ENCODE peak calls at places on chromosomes 5 and 9, in five cellular contexts. One of them, this sample, is unnamed. For H3K36me3, the result is how much of the 10 kb centered on the place peaks cover.

GRCh38 chr5:148932355-148932935 is 106.0 kb downstream of the ADRB2 start:
- DNase-seq in CD8-positive, alpha-beta memory T cell: no peak
- DNase-seq in hepatocyte: no peak
- DNase-seq in body of pancreas: no peak
- DNase-seq in heart left ventricle: no peak
- DNase-seq in this sample: no peak

GRCh38 chr5:34854459-34855174 is 15.7 kb downstream of the TTC23L start:
- DNase-seq in body of pancreas: no peak
- DNase-seq in CD8-positive, alpha-beta memory T cell: no peak
- DNase-seq in hepatocyte: no peak
- DNase-seq in heart left ventricle: no peak
- DNase-seq in this sample: no peak

GRCh38 chr9:35859310-35859994 is 10.7 kb downstream of the OR13J1 start:
- DNase-seq in CD8-positive, alpha-beta memory T cell: no peak
- DNase-seq in body of pancreas: peak
- DNase-seq in hepatocyte: no peak
- DNase-seq in heart left ventricle: no peak
- DNase-seq in this sample: no peak

GRCh38 chr9:75448281-75448680 is 360.0 kb downstream of the OSTF1 start:
- DNase-seq in body of pancreas: no peak
- DNase-seq in heart left ventricle: no peak
- DNase-seq in CD8-positive, alpha-beta memory T cell: no peak
- DNase-seq in hepatocyte: no peak
- DNase-seq in this sample: peak

GRCh38 chr5:159133041-159133741 is 33.5 kb upstream of the EBF1 start:
- DNase-seq in CD8-positive, alpha-beta memory T cell: no peak
- DNase-seq in heart left ventricle: no peak
- DNase-seq in hepatocyte: peak
- DNase-seq in body of pancreas: no peak
- DNase-seq in this sample: peak

GRCh38 chr9:132534832-132535231 is 47.6 kb upstream of the BARHL1 start:
- DNase-seq in body of pancreas: no peak
- DNase-seq in hepatocyte: no peak
- DNase-seq in CD8-positive, alpha-beta memory T cell: no peak
- DNase-seq in heart left ventricle: no peak
- DNase-seq in this sample: no peak

GRCh38 chr9:79644601-79645000 is 72.8 kb downstream of the TLE4 start:
- DNase-seq in CD8-positive, alpha-beta memory T cell: no peak
- DNase-seq in body of pancreas: no peak
- DNase-seq in hepatocyte: no peak
- DNase-seq in heart left ventricle: no peak
- DNase-seq in this sample: no peak

GRCh38 chr5:90473321-90474234 is 993 bp downstream of the MBLAC2 start:
- DNase-seq in body of pancreas: peak
- DNase-seq in heart left ventricle: peak
- DNase-seq in hepatocyte: peak
- DNase-seq in CD8-positive, alpha-beta memory T cell: peak
- DNase-seq in this sample: peak

GRCh38 chr5:177023247-177023703 is 779 bp downstream of the ZNF346 start:
- DNase-seq in hepatocyte: peak
- DNase-seq in heart left ventricle: no peak
- DNase-seq in CD8-positive, alpha-beta memory T cell: no peak
- DNase-seq in body of pancreas: no peak
- DNase-seq in this sample: no peak

DNA sequence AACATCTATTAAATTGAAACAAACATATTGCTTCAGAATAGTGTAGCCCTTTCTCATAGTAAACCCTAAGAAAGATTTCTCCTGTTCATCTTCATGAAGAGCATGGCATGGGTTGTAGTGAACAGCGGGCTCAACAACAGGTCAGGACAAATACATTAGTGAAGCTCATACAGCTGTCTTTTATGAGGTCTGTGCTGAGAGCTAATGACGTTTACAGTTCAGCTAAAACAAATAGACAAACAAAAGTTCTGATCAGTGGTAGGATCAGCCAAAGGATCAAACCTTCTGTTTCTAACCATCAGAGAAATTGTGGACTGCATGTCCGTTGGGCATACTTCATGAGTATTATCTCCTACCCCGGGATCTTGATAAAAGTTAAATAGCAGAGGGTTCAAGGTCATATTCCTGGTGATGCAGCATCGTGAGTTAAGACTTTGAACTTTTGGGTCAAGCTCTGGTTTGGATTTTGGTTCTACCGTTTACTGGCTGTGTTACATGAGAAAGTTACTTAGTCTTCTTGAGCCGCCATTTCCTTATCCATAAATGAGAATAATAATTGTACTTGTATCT is 37.9 kb downstream of the ACO1 start:
- DNase-seq in body of pancreas: no peak
- DNase-seq in CD8-positive, alpha-beta memory T cell: no peak
- DNase-seq in heart left ventricle: no peak
- DNase-seq in hepatocyte: no peak
- DNase-seq in this sample: no peak
- H3K36me3 ChIP-seq in body of pancreas: under half
- H3K36me3 ChIP-seq in CD8-positive, alpha-beta memory T cell: under half
- H3K36me3 ChIP-seq in heart left ventricle: under half
- H3K36me3 ChIP-seq in hepatocyte: under half
- H3K36me3 ChIP-seq in this sample: half or more

GRCh38 chr5:78648359-78649219 is at the start of gene LHFPL2:
- DNase-seq in hepatocyte: peak
- DNase-seq in CD8-positive, alpha-beta memory T cell: no peak
- DNase-seq in body of pancreas: peak
- DNase-seq in heart left ventricle: peak
- DNase-seq in this sample: peak

GRCh38 chr5:78649220-78649700 is 688 bp upstream of the LHFPL2 start:
- DNase-seq in CD8-positive, alpha-beta memory T cell: no peak
- DNase-seq in heart left ventricle: no peak
- DNase-seq in body of pancreas: peak
- DNase-seq in hepatocyte: peak
- DNase-seq in this sample: no peak

GRCh38 chr5:78649816-78650561 is 1.4 kb upstream of the LHFPL2 start:
- DNase-seq in body of pancreas: no peak
- DNase-seq in hepatocyte: no peak
- DNase-seq in heart left ventricle: no peak
- DNase-seq in CD8-positive, alpha-beta memory T cell: no peak
- DNase-seq in this sample: no peak

GRCh38 chr5:78647411-78647818 is 1.2 kb downstream of the LHFPL2 start:
- DNase-seq in CD8-positive, alpha-beta memory T cell: no peak
- DNase-seq in heart left ventricle: no peak
- DNase-seq in body of pancreas: peak
- DNase-seq in hepatocyte: peak
- DNase-seq in this sample: no peak

GRCh38 chr5:78647838-78648358 is 674 bp downstream of the LHFPL2 start:
- DNase-seq in CD8-positive, alpha-beta memory T cell: no peak
- DNase-seq in body of pancreas: peak
- DNase-seq in hepatocyte: peak
- DNase-seq in heart left ventricle: peak
- DNase-seq in this sample: peak
- H3K27ac ChIP-seq in CD8-positive, alpha-beta memory T cell: no peak
- H3K27ac ChIP-seq in body of pancreas: peak
- H3K27ac ChIP-seq in hepatocyte: peak
- H3K27ac ChIP-seq in heart left ventricle: peak
- H3K27ac ChIP-seq in this sample: peak

DNA sequence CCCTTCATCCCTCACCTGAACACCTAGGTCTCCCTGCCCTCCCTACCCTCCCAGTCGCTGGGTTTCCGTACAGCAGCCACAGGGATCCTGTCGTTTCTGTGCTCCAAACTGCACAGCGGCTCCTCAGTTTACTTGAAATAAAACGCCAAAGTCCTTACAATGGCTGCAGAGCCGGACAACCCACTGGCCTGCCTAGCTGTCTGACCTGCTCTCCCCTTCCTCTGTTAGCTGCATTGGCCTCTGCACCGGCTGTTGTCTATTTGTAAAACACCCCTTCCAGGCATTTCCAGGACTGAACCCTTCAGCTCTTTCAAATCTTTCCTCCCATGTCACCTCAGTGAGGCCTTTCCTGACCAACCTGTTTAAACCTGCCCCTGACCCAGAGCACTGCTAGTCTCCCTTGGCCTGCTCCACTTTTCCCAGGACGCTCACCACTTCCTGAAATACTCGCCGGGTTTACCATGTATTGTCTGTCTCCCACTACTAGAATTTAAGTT is 9.1 kb upstream of the MGAT1 start:
- DNase-seq in hepatocyte: no peak
- DNase-seq in CD8-positive, alpha-beta memory T cell: no peak
- DNase-seq in heart left ventricle: peak
- DNase-seq in body of pancreas: no peak
- DNase-seq in this sample: peak
- H3K4me3 ChIP-seq in hepatocyte: no peak
- H3K4me3 ChIP-seq in CD8-positive, alpha-beta memory T cell: peak
- H3K4me3 ChIP-seq in heart left ventricle: peak
- H3K4me3 ChIP-seq in body of pancreas: no peak
- H3K4me3 ChIP-seq in this sample: peak

GRCh38 chr9:131524578-131525315 is 6.3 kb downstream of the UCK1 start:
- DNase-seq in heart left ventricle: no peak
- DNase-seq in CD8-positive, alpha-beta memory T cell: no peak
- DNase-seq in hepatocyte: no peak
- DNase-seq in body of pancreas: no peak
- DNase-seq in this sample: no peak
- H3K36me3 ChIP-seq in heart left ventricle: under half
- H3K36me3 ChIP-seq in CD8-positive, alpha-beta memory T cell: under half
- H3K36me3 ChIP-seq in hepatocyte: under half
- H3K36me3 ChIP-seq in body of pancreas: under half
- H3K36me3 ChIP-seq in this sample: half or more

GRCh38 chr9:136669791-136670464 is 7.2 kb downstream of the EGFL7 start:
- DNase-seq in heart left ventricle: no peak
- DNase-seq in hepatocyte: no peak
- DNase-seq in body of pancreas: no peak
- DNase-seq in CD8-positive, alpha-beta memory T cell: no peak
- DNase-seq in this sample: no peak
- H3K27ac ChIP-seq in heart left ventricle: peak
- H3K27ac ChIP-seq in hepatocyte: no peak
- H3K27ac ChIP-seq in body of pancreas: no peak
- H3K27ac ChIP-seq in CD8-positive, alpha-beta memory T cell: no peak
- H3K27ac ChIP-seq in this sample: no peak

DNA sequence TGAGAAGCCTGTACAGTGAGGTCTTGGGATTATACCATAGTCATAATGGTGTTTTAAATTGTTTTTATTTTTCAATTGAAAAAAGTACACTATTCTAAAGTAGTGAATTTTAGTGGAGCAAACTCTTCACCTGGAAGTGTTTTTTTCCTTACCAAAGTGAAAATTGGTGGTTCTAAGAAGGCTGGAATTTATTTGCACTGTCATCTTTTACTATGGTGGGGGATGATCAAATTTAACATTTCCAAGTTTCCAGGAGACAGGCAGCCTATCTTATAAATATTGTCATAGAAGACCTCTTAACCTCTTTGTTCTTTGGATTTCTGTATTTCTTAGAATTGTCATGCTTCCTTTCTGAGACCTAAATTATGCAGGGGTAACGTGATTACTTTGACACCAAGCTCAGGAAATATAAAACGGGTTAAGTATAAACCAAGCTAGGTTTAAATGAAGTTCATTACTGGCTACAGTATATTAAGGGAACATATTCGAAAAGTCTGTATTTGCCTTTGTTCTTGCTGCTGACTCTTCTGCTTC is 20.2 kb downstream of the NDFIP1 start:
- DNase-seq in hepatocyte: no peak
- DNase-seq in body of pancreas: no peak
- DNase-seq in heart left ventricle: no peak
- DNase-seq in CD8-positive, alpha-beta memory T cell: no peak
- DNase-seq in this sample: no peak
- H3K4me3 ChIP-seq in hepatocyte: no peak
- H3K4me3 ChIP-seq in body of pancreas: no peak
- H3K4me3 ChIP-seq in heart left ventricle: no peak
- H3K4me3 ChIP-seq in CD8-positive, alpha-beta memory T cell: no peak
- H3K4me3 ChIP-seq in this sample: no peak

DNA sequence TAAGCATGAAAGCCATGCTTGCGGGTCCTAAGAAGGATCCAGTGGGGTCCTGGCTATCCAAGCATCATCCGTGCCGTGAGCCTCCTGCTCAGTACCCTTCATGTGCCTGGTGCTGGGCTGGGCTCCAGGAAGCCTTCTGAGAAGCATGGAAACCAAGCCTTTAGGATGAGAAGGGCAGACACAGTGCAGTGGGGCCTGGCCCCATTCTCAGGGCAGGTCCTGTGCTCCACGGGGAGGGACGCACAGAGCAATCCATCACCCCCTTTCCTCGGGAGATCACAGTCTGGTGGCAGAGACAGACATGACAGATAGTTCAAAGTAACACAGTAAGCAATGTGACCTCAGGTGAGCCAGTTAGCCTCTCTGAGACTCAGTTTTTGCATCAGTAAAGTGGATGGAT is 76.9 kb downstream of the RGS3 start:
- DNase-seq in heart left ventricle: no peak
- DNase-seq in CD8-positive, alpha-beta memory T cell: no peak
- DNase-seq in hepatocyte: no peak
- DNase-seq in body of pancreas: no peak
- DNase-seq in this sample: peak
- H3K36me3 ChIP-seq in heart left ventricle: under half
- H3K36me3 ChIP-seq in CD8-positive, alpha-beta memory T cell: under half
- H3K36me3 ChIP-seq in hepatocyte: under half
- H3K36me3 ChIP-seq in body of pancreas: under half
- H3K36me3 ChIP-seq in this sample: under half